ENCODE peak calls at places on chromosome 21, in ten cellular contexts. J, S, V, Q, R, M, O, A, E and Z are unnamed samples.

GRCh38 chr21:15127437-15127836 is 62.6 kb upstream of the NRIP1 start:
- DNase-seq in J (no peak), Q (no peak), V (no peak), M (no peak), R (no peak), O (no peak), S (no peak), A (no peak), E (no peak), Z (no peak)

GRCh38 chr21:45528028-45528705 is 14.1 kb downstream of the SLC19A1 start:
- DNase-seq in J (no peak), E (no peak), M (no peak), S (no peak), V (peak), O (no peak), Q (no peak), A (peak), R (no peak), Z (no peak)

GRCh38 chr21:44337428-44337827 is 1.8 kb downstream of the CFAP410 start:
- DNase-seq in Q (no peak), V (no peak), O (no peak), M (no peak), A (no peak), E (no peak), S (no peak), J (no peak), R (no peak), Z (no peak)

GRCh38 chr21:15549671-15550070 is 180.1 kb upstream of the USP25 start:
- DNase-seq in O (peak), Q (no peak), A (no peak), E (no peak), V (no peak), J (peak), M (no peak), R (peak), S (no peak), Z (no peak)

GRCh38 chr21:23638131-23638530 is 1969.2 kb downstream of the MRPL39 start:
- DNase-seq in E (no peak), J (no peak), A (no peak), S (no peak), M (no peak), R (no peak), Q (no peak), O (no peak), V (no peak), Z (no peak)

GRCh38 chr21:39176312-39176711 is 6.9 kb downstream of the PSMG1 start:
- DNase-seq in J (peak), O (no peak), A (no peak), E (no peak), V (no peak), M (no peak), S (no peak), Q (no peak), R (peak), Z (no peak)

GRCh38 chr21:45064091-45064490 is 10.3 kb upstream of the ADARB1 start:
- DNase-seq in V (no peak), S (no peak), E (no peak), O (no peak), J (no peak), Q (no peak), R (no peak), A (no peak), M (no peak), Z (no peak)

GRCh38 chr21:44647222-44647552 is 973 bp downstream of the KRTAP10-11 start:
- DNase-seq in E (no peak), A (no peak), S (no peak), M (no peak), O (no peak), J (no peak), Q (no peak), V (no peak), R (no peak), Z (no peak)

GRCh38 chr21:33374874-33375644 is 28.2 kb upstream of the IFNGR2 start:
- DNase-seq in R (no peak), V (no peak), S (no peak), M (no peak), J (no peak), A (no peak), E (peak), Q (no peak), O (no peak), Z (no peak)
- TF ChIP-seq CTCF in R (no peak), V (no peak), S (no peak), M (no peak), J (no peak), A (peak), E (no peak), Q (no peak), O (no peak), Z (no peak)

GRCh38 chr21:37474342-37474741 is 107.8 kb downstream of the DYRK1A start:
- DNase-seq in E (no peak), M (no peak), R (no peak), O (no peak), S (no peak), A (no peak), J (no peak), Q (no peak), V (no peak), Z (no peak)
- TF ChIP-seq CTCF in E (no peak), M (no peak), R (no peak), O (no peak), S (no peak), A (no peak), J (no peak), Q (no peak), V (no peak), Z (no peak)

GRCh38 chr21:27476696-27477095 is 509.8 kb upstream of the ADAMTS5 start:
- DNase-seq in A (no peak), O (peak), R (peak), J (peak), Q (no peak), M (no peak), S (no peak), E (no peak), V (no peak), Z (no peak)
- TF ChIP-seq CTCF in A (peak), O (peak), R (peak), J (peak), Q (no peak), M (peak), S (no peak), E (no peak), V (peak), Z (no peak)

GRCh38 chr21:19508844-19509243 is 1105.3 kb upstream of the TMPRSS15 start:
- DNase-seq in A (no peak), V (no peak), O (no peak), Q (no peak), J (no peak), R (no peak), S (no peak), E (no peak), M (no peak), Z (no peak)

GRCh38 chr21:19508442-19508841 is 1104.9 kb upstream of the TMPRSS15 start:
- DNase-seq in V (no peak), R (no peak), O (no peak), M (no peak), E (no peak), S (no peak), J (no peak), Q (no peak), A (no peak), Z (no peak)

GRCh38 chr21:19510057-19510456 is 1106.5 kb upstream of the TMPRSS15 start:
- DNase-seq in Q (no peak), M (no peak), J (no peak), S (no peak), E (no peak), A (no peak), O (no peak), V (no peak), R (no peak), Z (no peak)

GRCh38 chr21:19510653-19511052 is 1107.1 kb upstream of the TMPRSS15 start:
- DNase-seq in Q (no peak), V (no peak), R (no peak), S (no peak), A (no peak), E (no peak), M (no peak), J (no peak), O (no peak), Z (no peak)

DNA sequence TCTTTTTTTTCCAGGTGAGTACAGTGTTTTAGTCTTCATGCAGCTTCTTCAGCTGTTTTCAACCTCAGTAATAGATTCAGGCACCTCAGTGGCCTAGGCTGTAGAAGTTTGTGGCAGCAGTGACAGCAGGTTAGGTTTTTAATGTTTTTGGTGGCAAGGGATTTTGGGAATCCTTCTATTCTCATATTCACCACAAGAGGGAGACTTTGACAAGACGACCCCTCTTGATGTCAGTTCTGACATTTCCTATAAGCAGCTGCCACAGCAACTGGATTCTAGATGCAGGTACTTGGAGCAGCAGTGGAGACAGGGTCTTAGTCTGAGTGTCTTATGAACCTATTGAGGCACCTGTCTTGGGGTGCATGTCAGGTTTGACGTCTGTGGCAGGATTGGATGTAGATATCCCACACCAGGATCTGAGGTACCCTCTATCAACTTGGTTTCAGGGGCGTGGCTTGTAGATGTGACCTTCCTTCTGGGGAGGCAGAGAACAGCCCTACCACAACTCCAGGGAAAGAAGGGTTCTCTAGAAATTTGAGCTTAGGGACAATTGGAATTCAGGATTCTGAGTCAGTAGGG is 1104.2 kb upstream of the TMPRSS15 start:
- DNase-seq in R (no peak), Q (no peak), J (no peak), S (peak), V (no peak), O (no peak), A (no peak), M (peak), E (peak), Z (no peak)
- TF ChIP-seq CTCF in R (no peak), Q (no peak), J (no peak), S (no peak), V (no peak), O (no peak), A (peak), M (no peak), E (no peak), Z (no peak)

DNA sequence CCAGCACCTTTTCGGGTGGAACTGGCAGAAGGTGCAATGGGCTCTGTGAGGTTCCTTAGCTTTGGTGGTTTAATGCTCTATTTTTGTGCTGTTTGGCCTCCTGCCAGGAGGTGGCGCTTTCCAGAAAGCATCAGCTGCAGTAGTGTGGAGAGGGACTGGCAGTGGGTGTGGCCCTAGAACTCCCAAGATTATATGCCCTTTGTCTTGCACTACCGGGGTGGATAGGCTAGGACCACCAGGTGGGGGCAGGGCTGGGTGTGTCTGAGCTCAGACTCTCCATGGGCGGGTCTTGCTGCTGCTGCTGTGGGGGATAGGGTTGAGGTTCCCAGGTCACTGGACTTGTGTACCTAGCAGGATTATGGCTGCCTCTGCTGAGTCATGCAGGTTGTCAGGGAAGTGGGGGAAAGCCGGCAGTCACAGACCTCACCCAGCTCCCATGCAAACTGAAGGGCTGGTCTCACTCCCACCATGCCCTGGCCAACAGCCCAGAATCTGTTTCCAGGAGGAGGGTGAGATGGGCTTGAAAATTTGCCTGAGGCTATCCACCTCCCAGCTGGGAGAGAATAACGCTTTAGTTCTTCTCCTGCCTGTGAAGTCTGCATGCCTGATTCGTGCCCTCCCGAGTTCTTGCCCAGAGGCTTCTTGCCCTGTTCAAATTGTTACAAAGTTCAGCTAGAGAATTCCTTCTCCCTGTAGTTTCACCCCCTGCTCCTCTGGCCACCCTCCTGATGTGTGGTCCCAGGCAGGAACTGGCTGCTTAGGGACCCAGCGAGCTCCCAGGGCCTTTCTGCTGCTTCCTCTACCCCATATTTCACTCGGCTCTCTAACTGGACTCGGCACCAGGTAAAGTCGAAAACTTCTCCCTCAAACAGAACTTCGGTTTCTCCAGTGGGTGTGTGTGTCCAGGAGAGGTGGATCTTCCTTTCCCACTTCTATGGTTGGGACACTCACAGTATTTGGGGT is 76.5 kb upstream of the BTG3 start:
- DNase-seq in J (peak), V (no peak), A (peak), M (no peak), O (no peak), R (no peak), S (peak), E (peak), Q (peak), Z (no peak)
- TF ChIP-seq CTCF in J (no peak), V (no peak), A (peak), M (no peak), O (no peak), R (peak), S (peak), E (peak), Q (no peak), Z (peak)

GRCh38 chr21:41598561-41599511 is 90.9 kb upstream of the TMPRSS2 start:
- DNase-seq in M (no peak), E (no peak), A (peak), O (no peak), J (no peak), V (no peak), S (no peak), Q (no peak), R (no peak), Z (no peak)
- TF ChIP-seq CTCF in M (no peak), E (no peak), A (no peak), O (no peak), J (no peak), V (no peak), S (no peak), Q (no peak), R (no peak), Z (no peak)